ENCODE peak calls at places on chromosomes 3 and 15, in five cellular contexts. B is H1, D is HepG2, L is WTC11, V is K562. J is an unnamed sample.

GRCh38 chr3:159763466-159764210 is 225.0 kb upstream of the IL12A start:
- DNase-seq in D (no peak), V (peak), B (peak), L (peak), J (peak)

GRCh38 chr3:195764961-195765706 is 44.4 kb downstream of the MUC20 start:
- DNase-seq in L (no peak), B (no peak), D (no peak), V (no peak), J (no peak)

GRCh38 chr3:9172851-9173320 is 76.6 kb downstream of the SRGAP3 start:
- DNase-seq in V (no peak), L (no peak), D (peak), B (no peak), J (no peak)

GRCh38 chr3:197912770-197913476 is 37.1 kb upstream of the RPL35A start:
- DNase-seq in V (no peak), L (no peak), B (no peak), D (no peak), J (no peak)

GRCh38 chr3:171772427-171773056 is 37.7 kb downstream of the PLD1 start:
- DNase-seq in V (peak), B (no peak), D (peak), L (peak), J (peak)

GRCh38 chr15:96893159-96893906 is 562.8 kb downstream of the NR2F2 start:
- DNase-seq in V (no peak), L (peak), D (no peak), B (no peak), J (no peak)

GRCh38 chr3:127652246-127652995 is 20.3 kb upstream of the ABTB1 start:
- DNase-seq in B (no peak), V (peak), L (peak), D (peak), J (peak)

GRCh38 chr15:62307551-62307950 is 142.5 kb upstream of the C2CD4B start:
- DNase-seq in V (no peak), D (no peak), L (no peak), B (no peak), J (no peak)

GRCh38 chr3:16286161-16286560 is 21.1 kb downstream of the OXNAD1 start:
- DNase-seq in B (no peak), D (no peak), V (no peak), L (no peak), J (no peak)

GRCh38 chr15:71572452-71573053 is 237.8 kb upstream of the NR2E3 start:
- DNase-seq in D (no peak), V (no peak), L (peak), B (peak), J (peak)

GRCh38 chr3:59436164-59436958 is 386.5 kb upstream of the CFAP20DC start:
- DNase-seq in B (no peak), L (no peak), D (no peak), V (no peak), J (no peak)

GRCh38 chr15:23647421-23648375 is at the start of gene MAGEL2:
- DNase-seq in D (no peak), L (peak), V (no peak), B (no peak), J (no peak)

GRCh38 chr3:28050895-28051294 is 190.5 kb upstream of the CMC1 start:
- DNase-seq in V (no peak), B (no peak), L (no peak), D (peak), J (peak)

GRCh38 chr3:35674451-35675109 is 35.3 kb downstream of the ARPP21 start:
- DNase-seq in B (no peak), V (no peak), L (no peak), D (no peak), J (no peak)

GRCh38 chr15:35195649-35196048 is 110.6 kb upstream of the NANOGP8 start:
- DNase-seq in B (no peak), D (no peak), V (no peak), L (peak), J (no peak)

GRCh38 chr15:78007211-78007956 is 70.1 kb downstream of the TBC1D2B start:
- DNase-seq in D (no peak), B (no peak), V (no peak), L (no peak), J (no peak)

GRCh38 chr15:94026458-94026967 is 204.8 kb upstream of the MCTP2 start:
- DNase-seq in B (no peak), D (no peak), V (no peak), L (no peak), J (no peak)

GRCh38 chr3:192750201-192750600 is 22.9 kb upstream of the FGF12 start:
- DNase-seq in B (no peak), D (no peak), L (no peak), V (no peak), J (no peak)

GRCh38 chr3:129467934-129468333 is 27.9 kb downstream of the IFT122 start:
- DNase-seq in L (no peak), D (peak), B (no peak), V (no peak), J (no peak)

GRCh38 chr15:56930663-56931313 is 12.3 kb downstream of the TCF12 start:
- DNase-seq in V (no peak), B (no peak), D (no peak), L (no peak), J (no peak)

GRCh38 chr15:44662478-44663409 is 718 bp downstream of the SPG11 start:
- DNase-seq in L (peak), V (peak), B (no peak), D (peak), J (peak)

GRCh38 chr15:94929282-94929681 is 697.9 kb downstream of the MCTP2 start:
- DNase-seq in D (no peak), B (no peak), V (no peak), L (no peak), J (no peak)

GRCh38 chr3:16101295-16102186 is 72.9 kb upstream of the GALNT15 start:
- DNase-seq in D (peak), V (no peak), B (peak), L (no peak), J (peak)

GRCh38 chr3:112459750-112460149 is 39.5 kb downstream of the BTLA start:
- DNase-seq in V (no peak), L (no peak), D (no peak), B (no peak), J (no peak)

GRCh38 chr3:172550347-172550943 is 27.2 kb upstream of the TNFSF10 start:
- DNase-seq in V (peak), L (no peak), D (no peak), B (no peak), J (peak)

GRCh38 chr3:152564454-152564853 is 270.5 kb upstream of the P2RY1 start:
- DNase-seq in D (no peak), V (no peak), L (no peak), B (no peak), J (no peak)

GRCh38 chr15:78067328-78068241 is 9.9 kb downstream of the TBC1D2B start:
- DNase-seq in B (no peak), L (peak), D (no peak), V (no peak), J (no peak)

GRCh38 chr15:66707310-66708160 is 5.5 kb downstream of the SMAD6 start:
- DNase-seq in B (peak), L (peak), V (no peak), D (peak), J (peak)

GRCh38 chr15:98647774-98648653 is at the start of gene IGF1R:
- DNase-seq in B (no peak), V (peak), L (peak), D (peak), J (peak)

GRCh38 chr3:135771760-135772159 is 193.8 kb upstream of the PPP2R3A start:
- DNase-seq in L (no peak), D (no peak), V (no peak), B (no peak), J (no peak)

GRCh38 chr3:70811880-70812279 is 499.4 kb upstream of the MDFIC2 start:
- DNase-seq in V (no peak), D (no peak), L (no peak), B (no peak), J (no peak)

DNA sequence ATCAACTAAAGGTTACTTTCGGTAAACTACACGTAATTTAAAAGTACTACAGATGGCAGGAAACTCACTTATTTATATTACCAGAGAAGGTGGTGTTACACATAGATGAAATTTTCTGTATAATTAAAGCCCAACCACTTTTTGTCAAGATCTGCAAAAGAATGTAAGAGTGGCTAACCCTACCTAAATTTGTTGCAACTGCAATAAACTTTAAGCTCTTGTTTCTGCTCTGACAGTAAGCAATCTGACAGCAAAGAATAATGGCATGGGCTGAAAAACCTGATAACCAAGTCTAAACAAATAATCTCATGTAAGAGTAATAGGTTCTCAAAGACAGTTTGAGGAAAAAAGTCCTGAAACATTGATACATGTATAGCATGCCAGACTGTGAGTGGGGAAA is 897.3 kb downstream of the TUSC7 start:
- DNase-seq in V (no peak), L (no peak), D (no peak), B (no peak), J (no peak)
- TF ChIP-seq JUN in V (no peak), L (no peak), D (no peak), B (no peak), J (no peak)

GRCh38 chr3:179067839-179068238 is 3.8 kb downstream of the ZMAT3 start:
- DNase-seq in V (no peak), L (no peak), B (no peak), D (no peak), J (no peak)

GRCh38 chr3:179068779-179069530 is 2.7 kb downstream of the ZMAT3 start:
- DNase-seq in D (no peak), L (no peak), V (peak), B (no peak), J (peak)

GRCh38 chr3:179071161-179071568 is 444 bp downstream of the ZMAT3 start:
- DNase-seq in D (peak), B (no peak), V (no peak), L (no peak), J (peak)

GRCh38 chr3:179071569-179072397 is at the start of gene ZMAT3:
- DNase-seq in B (peak), V (peak), L (peak), D (peak), J (peak)

DNA sequence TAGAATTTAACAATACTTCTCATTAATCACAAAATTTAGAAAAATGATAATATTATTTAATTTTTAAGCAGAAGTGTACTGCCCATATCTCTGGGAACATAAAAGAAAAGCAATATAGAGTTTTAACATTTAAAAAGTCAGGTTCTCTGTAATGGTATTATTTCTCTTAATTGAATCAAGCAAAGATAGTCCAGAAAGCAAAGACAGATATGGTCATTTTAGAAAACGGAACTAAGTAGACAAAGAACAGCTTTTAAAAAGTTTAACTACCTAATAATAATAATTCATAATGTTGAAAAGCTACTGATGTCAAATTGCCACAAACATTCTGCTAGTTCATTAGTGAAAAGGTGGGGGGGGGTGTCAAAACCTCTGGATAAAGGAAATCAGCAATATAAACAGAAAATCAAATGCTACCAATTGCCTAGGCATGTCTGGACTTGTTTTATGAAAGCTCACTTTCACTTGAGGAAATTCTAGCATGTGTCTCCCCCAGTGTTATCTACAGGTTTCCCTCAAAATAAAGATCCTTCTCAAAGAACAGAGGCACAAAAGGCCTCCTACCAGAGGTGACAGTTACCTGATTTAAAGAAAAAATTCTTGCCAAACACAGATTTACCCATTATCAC is 1.7 kb downstream of the ZMAT3 start:
- DNase-seq in D (no peak), L (no peak), V (no peak), B (no peak), J (no peak)
- TF ChIP-seq USF2 in D (no peak), L (no peak), V (no peak), B (no peak), J (no peak)

DNA sequence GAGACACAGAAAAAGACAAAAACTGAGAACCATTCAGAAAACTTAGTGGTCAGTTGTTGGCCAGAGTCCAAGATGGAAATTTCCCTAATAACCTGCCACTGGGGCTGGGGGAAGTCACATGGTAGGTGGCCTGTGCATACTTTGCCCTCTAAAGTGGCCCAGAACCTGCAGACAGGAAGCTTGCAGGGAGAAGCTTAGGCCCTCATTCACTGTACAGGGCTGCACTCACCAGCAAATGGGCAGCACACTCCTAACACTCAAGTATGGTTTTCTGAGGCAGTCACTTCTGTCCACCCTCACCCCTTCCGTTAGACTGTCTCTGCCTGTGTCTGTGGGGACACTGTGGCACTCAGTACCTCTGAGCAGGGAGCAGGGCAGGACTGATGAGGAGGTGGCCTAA is 14.5 kb upstream of the RNU6-1 start:
- DNase-seq in D (peak), B (no peak), L (no peak), V (no peak), J (no peak)
- TF ChIP-seq JUN in D (no peak), B (no peak), L (no peak), V (no peak), J (no peak)

GRCh38 chr3:45398167-45398566 is 9.8 kb downstream of the LARS2 start:
- DNase-seq in L (no peak), V (no peak), D (no peak), B (no peak), J (no peak)

GRCh38 chr3:45402138-45402537 is 13.8 kb downstream of the LARS2 start:
- DNase-seq in L (no peak), D (no peak), V (no peak), B (no peak), J (no peak)

DNA sequence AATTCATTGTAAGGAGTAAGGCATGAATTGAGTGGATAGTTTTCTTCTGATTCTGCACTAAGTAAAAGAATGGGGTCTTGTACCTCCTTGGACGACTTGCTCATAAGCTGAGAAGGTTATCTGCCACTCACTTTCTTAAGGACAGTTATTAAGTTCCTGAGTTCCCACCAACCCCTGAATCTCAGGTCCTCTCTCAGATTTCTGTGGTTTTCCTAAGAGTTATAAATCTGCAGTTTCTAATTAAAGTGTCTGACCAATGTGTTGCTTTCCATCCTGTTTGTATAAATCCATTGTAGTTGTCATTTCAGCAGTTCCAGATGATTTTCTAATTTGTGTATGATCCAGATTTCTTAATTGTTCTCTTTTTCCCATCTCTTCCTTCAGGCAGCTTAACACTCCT is 9.4 kb downstream of the LARS2 start:
- DNase-seq in V (no peak), B (no peak), D (no peak), L (no peak), J (no peak)
- TF ChIP-seq USF2 in V (no peak), B (no peak), D (no peak), L (no peak), J (no peak)

GRCh38 chr3:146544013-146544928 is at the start of gene PLSCR1:
- DNase-seq in V (peak), B (peak), L (peak), D (peak), J (peak)

GRCh38 chr3:146542179-146542578 is 2.2 kb downstream of the PLSCR1 start:
- DNase-seq in B (no peak), D (no peak), V (no peak), L (no peak), J (no peak)

GRCh38 chr3:146544929-146545528 is 622 bp upstream of the PLSCR1 start:
- DNase-seq in L (no peak), D (no peak), V (no peak), B (no peak), J (no peak)

GRCh38 chr3:146542968-146543367 is 1.4 kb downstream of the PLSCR1 start:
- DNase-seq in D (no peak), B (no peak), L (no peak), V (no peak), J (no peak)

DNA sequence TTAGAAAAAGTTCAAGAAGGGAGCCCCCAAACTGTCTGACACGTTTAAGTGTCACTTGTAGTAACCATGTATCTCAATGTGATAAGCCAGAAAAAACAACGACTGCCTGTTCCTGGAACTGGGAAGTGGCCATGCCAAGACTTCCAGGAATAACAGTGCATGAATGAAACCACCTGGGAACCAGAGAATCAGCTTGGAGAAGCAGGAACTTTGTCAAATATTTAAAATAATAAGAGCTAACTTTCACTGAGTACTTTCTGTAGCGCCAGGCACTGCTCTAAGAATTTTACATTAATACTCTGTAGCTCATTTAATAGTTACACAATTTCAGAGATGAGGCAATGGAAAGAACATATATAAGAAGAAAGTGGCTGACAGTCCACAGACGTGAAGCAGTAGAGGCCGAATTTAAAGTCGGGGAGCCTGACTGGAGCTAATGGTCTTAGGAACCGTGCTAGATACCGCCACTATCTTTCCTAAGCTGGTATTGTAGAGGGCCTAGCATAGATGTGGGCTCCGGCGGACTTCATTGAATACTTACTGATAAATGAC is 870 bp downstream of the PLSCR1 start:
- DNase-seq in D (no peak), B (no peak), V (peak), L (no peak), J (peak)
- TF ChIP-seq JUN in D (no peak), B (no peak), V (no peak), L (no peak), J (no peak)

DNA sequence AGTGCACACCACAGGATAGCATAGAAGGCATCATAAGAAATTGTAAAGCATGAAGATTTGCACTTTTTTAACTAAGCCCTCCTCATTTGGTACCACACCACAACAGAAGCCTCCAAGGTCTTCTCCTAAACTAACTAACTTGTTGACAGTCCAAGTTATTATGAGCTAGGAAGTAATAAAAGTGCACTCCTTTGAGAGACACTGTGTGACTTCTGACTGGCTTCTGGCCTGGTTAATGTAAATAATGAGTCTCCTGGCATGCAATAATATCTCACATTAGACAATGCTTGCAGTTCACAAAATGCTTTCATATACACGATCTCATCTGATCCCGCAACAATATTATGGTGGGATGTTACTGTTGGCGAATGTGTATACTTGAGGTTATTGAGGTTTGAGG is 103.9 kb upstream of the SLC24A5 start:
- DNase-seq in D (no peak), V (no peak), B (no peak), L (no peak), J (no peak)
- TF ChIP-seq USF2 in D (no peak), V (no peak), B (no peak), L (no peak), J (no peak)

GRCh38 chr3:106212658-106213222 is 343.9 kb upstream of the CBLB start:
- DNase-seq in V (no peak), L (no peak), D (no peak), B (no peak), J (no peak)
- TF ChIP-seq JUN in V (no peak), L (no peak), D (no peak), B (no peak), J (no peak)

GRCh38 chr3:163071684-163072083 is 1575.1 kb downstream of the OTOL1 start:
- DNase-seq in B (no peak), V (no peak), D (no peak), L (no peak), J (no peak)
- TF ChIP-seq USF2 in B (no peak), V (no peak), D (no peak), L (no peak), J (no peak)